ENCODE peak calls at places on chromosomes 4 and X, in nine cellular contexts. O is choroid plexus epithelial cell; P is NCI-H2081; B is HFF-Myc; G is substantia nigra; C is dorsolateral prefrontal cortex; T is activated CD8-positive, alpha-beta memory T cell treated with anti-CD3 and anti-CD28 coated beads, Interleukin-2, amount 10 ng/mL, durations not matched to agents 7 days and 5 days; L is stimulated activated CD4-positive, alpha-beta T cell treated with anti-CD3 and anti-CD28 coated beads, Interleukin-4, amount 100 ng/mL, for 1 hour; Z is lower lobe of right lung. V is an unnamed sample.

GRCh38 chr4:4641661-4642180 is 99.9 kb upstream of the STX18 start:
- DNase-seq in C (no peak), Z (no peak), O (no peak), T (no peak), L (no peak), P (no peak), G (no peak), B (no peak), V (peak; percentile 58)

GRCh38 chrX:115616943-115617563 is 56.1 kb downstream of the PLS3 start:
- DNase-seq in T (peak; percentile 39), O (peak; percentile 89), G (no peak), B (peak; percentile 44), L (no peak), P (no peak), C (no peak), Z (no peak), V (no peak)

GRCh38 chr4:177455591-177455990 is 13.4 kb upstream of the AGA start:
- DNase-seq in T (no peak), L (no peak), O (peak; percentile 58), Z (no peak), G (no peak), C (no peak), P (peak; percentile 3), B (no peak), V (no peak)

GRCh38 chr4:183182873-183183725 is 84.0 kb downstream of the WWC2 start:
- DNase-seq in O (peak; percentile 90), P (peak; percentile 55), T (peak; percentile 55), L (peak; percentile 3), Z (peak; percentile 51), G (no peak), C (no peak), B (peak; percentile 72), V (peak; percentile 94)

GRCh38 chr4:113810906-113811305 is 49.4 kb upstream of the CAMK2D start:
- DNase-seq in Z (no peak), C (no peak), T (no peak), P (no peak), G (no peak), L (no peak), B (no peak), O (peak; percentile 76), V (no peak)

GRCh38 chr4:138864961-138865720 is 150.4 kb upstream of the NOCT start:
- DNase-seq in B (no peak), T (no peak), L (no peak), Z (no peak), G (no peak), C (no peak), O (no peak), P (no peak), V (no peak)

GRCh38 chr4:985123-985830 is 1.6 kb upstream of the IDUA start:
- DNase-seq in P (no peak), O (peak; percentile 29), T (peak; percentile 78), C (no peak), B (no peak), G (no peak), Z (peak; percentile 90), L (peak; percentile 81), V (peak; percentile 88)

GRCh38 chr4:185730387-185730786 is 81.6 kb downstream of the SORBS2 start:
- DNase-seq in P (no peak), G (no peak), B (no peak), Z (no peak), O (peak; percentile 82), L (no peak), C (no peak), T (no peak), V (no peak)

GRCh38 chr4:116395408-116395807 is 690.0 kb downstream of the TRAM1L1 start:
- DNase-seq in G (no peak), L (no peak), C (no peak), T (no peak), B (no peak), P (no peak), Z (no peak), O (no peak), V (no peak)

GRCh38 chr4:145061325-145061920 is 36.6 kb downstream of the ANAPC10 start:
- DNase-seq in C (no peak), T (no peak), G (no peak), L (no peak), Z (no peak), B (peak; percentile 35), P (peak; percentile 3), O (peak; percentile 82), V (no peak)

GRCh38 chr4:3340703-3341088 is 47.9 kb downstream of the RGS12 start:
- DNase-seq in P (no peak), Z (peak; percentile 91), O (no peak), B (no peak), T (peak; percentile 37), C (no peak), G (no peak), L (no peak), V (no peak)

GRCh38 chr4:43356786-43357185 is 464.3 kb downstream of the GRXCR1 start:
- DNase-seq in C (no peak), P (no peak), T (no peak), G (no peak), Z (no peak), B (no peak), O (no peak), L (no peak), V (no peak)

GRCh38 chr4:147056951-147057630 is 111.4 kb upstream of the TTC29 start:
- DNase-seq in C (no peak), L (no peak), T (no peak), G (no peak), P (no peak), O (peak; percentile 68), Z (no peak), B (no peak), V (no peak)

GRCh38 chrX:133897593-133898163 is 87.7 kb downstream of the GPC3 start:
- DNase-seq in G (no peak), B (no peak), P (no peak), Z (no peak), T (no peak), C (no peak), O (peak; percentile 6), L (no peak), V (no peak)